ENCODE peak calls at places on chromosomes 3 and 15, in seven cellular contexts. D is CD4-positive, CD25-positive, alpha-beta regulatory T cell; T is stimulated activated CD4-positive, alpha-beta T cell treated with anti-CD3 and anti-CD28 coated beads, Interleukin-2, amount 100 ng/mL, for 24 hours; E is NCI-H460; Z is stimulated activated CD8-positive, alpha-beta memory T cell treated with anti-CD3 and anti-CD28 coated beads, Interleukin-2, amount 100 ng/mL, for 48 hours; G is activated CD4-positive, alpha-beta T cell treated with anti-CD3 and anti-CD28 coated beads, Interleukin-2, amount 50 U/mL, for 48 hours; U is foreskin fibroblast. S is an unnamed sample.

GRCh38 chr3:70990723-70991122 is 592.8 kb downstream of the FOXP1 start:
- DNase-seq in D (no peak), T (no peak), E (no peak), Z (no peak), G (no peak), U (no peak), S (no peak)

GRCh38 chr15:33720952-33721351 is 247.3 kb upstream of the CHRM5 start:
- DNase-seq in D (no peak), T (no peak), E (no peak), Z (no peak), G (no peak), U (peak), S (no peak)

GRCh38 chr15:77002954-77003912 is 8.3 kb downstream of the PSTPIP1 start:
- DNase-seq in D (peak), T (peak), E (no peak), Z (no peak), G (peak), U (no peak), S (peak)

GRCh38 chr3:126972866-126973265 is 10.0 kb upstream of the PLXNA1 start:
- DNase-seq in D (no peak), T (no peak), E (no peak), Z (no peak), G (no peak), U (no peak), S (no peak)

GRCh38 chr3:175274474-175275218 is 415.5 kb downstream of the NAALADL2 start:
- DNase-seq in D (no peak), T (no peak), E (no peak), Z (no peak), G (no peak), U (no peak), S (no peak)

GRCh38 chr3:46299608-46300460 is 54.1 kb upstream of the CCR2 start:
- DNase-seq in D (no peak), T (no peak), E (no peak), Z (no peak), G (no peak), U (no peak), S (no peak)

GRCh38 chr3:136505676-136506075 is 246.5 kb downstream of the STAG1 start:
- DNase-seq in D (no peak), T (no peak), E (no peak), Z (no peak), G (no peak), U (no peak), S (no peak)

GRCh38 chr3:79846148-79846933 is 78.5 kb upstream of the ROBO1 start:
- DNase-seq in D (no peak), T (no peak), E (no peak), Z (no peak), G (no peak), U (no peak), S (no peak)

GRCh38 chr3:21435871-21436270 is 315.1 kb downstream of the ZNF385D start:
- DNase-seq in D (no peak), T (no peak), E (no peak), Z (no peak), G (no peak), U (peak), S (no peak)

GRCh38 chr3:14989943-14990753 is 42.8 kb downstream of the NR2C2 start:
- DNase-seq in D (no peak), T (no peak), E (no peak), Z (no peak), G (no peak), U (no peak), S (no peak)

GRCh38 chr15:47377465-47377864 is 339.8 kb upstream of the SEMA6D start:
- DNase-seq in D (no peak), T (no peak), E (no peak), Z (no peak), G (no peak), U (no peak), S (no peak)

GRCh38 chr15:51738553-51738952 is 1.1 kb upstream of the LYSMD2 start:
- DNase-seq in D (no peak), T (no peak), E (no peak), Z (no peak), G (no peak), U (no peak), S (no peak)

GRCh38 chr3:102230057-102230456 is 204.8 kb upstream of the ZPLD1 start:
- DNase-seq in D (no peak), T (no peak), E (no peak), Z (no peak), G (no peak), U (no peak), S (no peak)

GRCh38 chr3:52739725-52740124 is 31.0 kb downstream of the NEK4 start:
- DNase-seq in D (no peak), T (no peak), E (no peak), Z (no peak), G (no peak), U (no peak), S (no peak)

GRCh38 chr3:37729119-37729518 is 132.6 kb upstream of the CTDSPL start:
- DNase-seq in D (no peak), T (no peak), E (no peak), Z (no peak), G (no peak), U (peak), S (no peak)

GRCh38 chr15:36608166-36608565 is 28.7 kb downstream of the CDIN1 start:
- DNase-seq in D (no peak), T (no peak), E (no peak), Z (no peak), G (no peak), U (no peak), S (no peak)

GRCh38 chr3:157527471-157527881 is 24.3 kb upstream of the VEPH1 start:
- DNase-seq in D (no peak), T (no peak), E (no peak), Z (no peak), G (no peak), U (no peak), S (no peak)

GRCh38 chr15:39808909-39809308 is 26.3 kb upstream of the FSIP1 start:
- DNase-seq in D (no peak), T (no peak), E (no peak), Z (no peak), G (no peak), U (no peak), S (no peak)

GRCh38 chr3:157130138-157130880 is 29.6 kb downstream of the CCNL1 start:
- DNase-seq in D (peak), T (peak), E (peak), Z (peak), G (peak), U (peak), S (peak)

GRCh38 chr3:129119365-129120100 is 2.1 kb downstream of the RAB43 start:
- DNase-seq in D (no peak), T (peak), E (no peak), Z (no peak), G (peak), U (no peak), S (no peak)

GRCh38 chr3:98784666-98785600 is 21.8 kb downstream of the ST3GAL6 start:
- DNase-seq in D (no peak), T (no peak), E (no peak), Z (no peak), G (no peak), U (peak), S (no peak)